ENCODE peak calls at places on chromosomes 5 and 9, in six cellular contexts. F is nephron progenitor cell; N is CD4-positive, CD25-positive, alpha-beta regulatory T cell; P is lung; Q is endothelial cell; K is stimulated activated CD4-positive, alpha-beta T cell treated with anti-CD3 and anti-CD28 coated beads, Interleukin-4, amount 100 ng/mL, for 1 hour. D is an unnamed sample.

GRCh38 chr9:125994066-125994943 is 247.1 kb downstream of the PBX3 start:
- DNase-seq in F (no peak), N (no peak), P (no peak), Q (no peak), K (no peak), D (peak; percentile 20)

GRCh38 chr9:36815566-36816348 is 218.3 kb downstream of the PAX5 start:
- DNase-seq in F (no peak), N (no peak), P (no peak), Q (no peak), K (no peak), D (no peak)

GRCh38 chr9:38018230-38018963 is 50.6 kb downstream of the SHB start:
- DNase-seq in F (no peak), N (no peak), P (no peak), Q (no peak), K (no peak), D (no peak)

GRCh38 chr9:36939214-36939613 is 94.9 kb downstream of the PAX5 start:
- DNase-seq in F (no peak), N (no peak), P (no peak), Q (no peak), K (no peak), D (no peak)

GRCh38 chr9:6575324-6575758 is 70.2 kb downstream of the GLDC start:
- DNase-seq in F (no peak), N (no peak), P (no peak), Q (no peak), K (no peak), D (no peak)

GRCh38 chr9:74777136-74777879 is 110.4 kb downstream of the TRPM6 start:
- DNase-seq in F (peak; percentile 75), N (peak; percentile 47), P (peak; percentile 55), Q (peak; percentile 74), K (peak; percentile 63), D (peak; percentile 69)

GRCh38 chr9:126248680-126249079 is 77.9 kb upstream of the MVB12B start:
- DNase-seq in F (no peak), N (no peak), P (no peak), Q (no peak), K (no peak), D (no peak)

GRCh38 chr5:16909464-16909863 is 26.6 kb downstream of the MYO10 start:
- DNase-seq in F (no peak), N (no peak), P (no peak), Q (no peak), K (no peak), D (no peak)

GRCh38 chr5:150034677-150035076 is 34.1 kb downstream of the HMGXB3 start:
- DNase-seq in F (no peak), N (no peak), P (no peak), Q (no peak), K (no peak), D (no peak)

GRCh38 chr9:81379655-81380054 is 309.7 kb downstream of the TLE1 start:
- DNase-seq in F (no peak), N (no peak), P (no peak), Q (no peak), K (no peak), D (no peak)

GRCh38 chr9:137674307-137675305 is 55.8 kb downstream of the EHMT1 start:
- DNase-seq in F (no peak), N (no peak), P (no peak), Q (no peak), K (no peak), D (no peak)

GRCh38 chr5:169837686-169838085 is 142.6 kb downstream of the INSYN2B start:
- DNase-seq in F (no peak), N (no peak), P (no peak), Q (no peak), K (no peak), D (no peak)